ENCODE peak calls at places on chromosomes 7 and 10, in seven cellular contexts. R, F, L, N, G, C and Q are unnamed samples.

GRCh38 chr10:48944171-48944570 is 4.5 kb upstream of the LRRC18 start:
- DNase-seq in R (no peak), F (no peak), L (no peak), N (no peak), G (no peak), C (no peak), Q (no peak)

GRCh38 chr7:126001344-126001743 is 1071.7 kb upstream of the POT1 start:
- DNase-seq in R (no peak), F (no peak), L (no peak), N (no peak), G (no peak), C (no peak), Q (no peak)

GRCh38 chr10:70461397-70462348 is 16.9 kb upstream of the PALD1 start:
- DNase-seq in R (peak), F (peak), L (peak), N (peak), G (peak), C (peak), Q (peak)

GRCh38 chr7:46494026-46494425 is 573.0 kb upstream of the IGFBP3 start:
- DNase-seq in R (no peak), F (no peak), L (peak), N (peak), G (no peak), C (peak), Q (no peak)

GRCh38 chr7:22675917-22676343 is 51.1 kb upstream of the IL6 start:
- DNase-seq in R (no peak), F (no peak), L (peak), N (peak), G (no peak), C (no peak), Q (no peak)

GRCh38 chr7:17139081-17139480 is 159.4 kb upstream of the AHR start:
- DNase-seq in R (no peak), F (no peak), L (no peak), N (no peak), G (no peak), C (peak), Q (no peak)

GRCh38 chr7:131563918-131564317 is 7.5 kb upstream of the PODXL start:
- DNase-seq in R (no peak), F (no peak), L (no peak), N (no peak), G (no peak), C (no peak), Q (no peak)

GRCh38 chr7:91397612-91398011 is 133.4 kb downstream of the FZD1 start:
- DNase-seq in R (no peak), F (no peak), L (no peak), N (no peak), G (no peak), C (no peak), Q (no peak)

GRCh38 chr7:4268040-4268965 is 413.8 kb upstream of the FOXK1 start:
- DNase-seq in R (no peak), F (no peak), L (no peak), N (no peak), G (no peak), C (peak), Q (no peak)

GRCh38 chr10:75402486-75403143 is 1.1 kb upstream of the ZNF503 start:
- DNase-seq in R (peak), F (no peak), L (peak), N (no peak), G (peak), C (peak), Q (peak)

GRCh38 chr10:1010703-1011102 is 15.0 kb downstream of the IDI2 start:
- DNase-seq in R (peak), F (no peak), L (no peak), N (no peak), G (no peak), C (no peak), Q (no peak)

GRCh38 chr7:7554021-7554432 is 12.7 kb upstream of the MIOS start:
- DNase-seq in R (no peak), F (no peak), L (no peak), N (peak), G (no peak), C (peak), Q (no peak)

GRCh38 chr7:369981-370621 is 80.1 kb downstream of the FOXL3 start:
- DNase-seq in R (peak), F (no peak), L (peak), N (no peak), G (peak), C (no peak), Q (no peak)

GRCh38 chr10:83991986-83992753 is 147.1 kb upstream of the GHITM start:
- DNase-seq in R (peak), F (no peak), L (peak), N (no peak), G (peak), C (no peak), Q (no peak)

GRCh38 chr7:8436965-8437364 is 3.6 kb downstream of the NXPH1 start:
- DNase-seq in R (peak), F (no peak), L (peak), N (no peak), G (peak), C (peak), Q (no peak)

GRCh38 chr10:97759157-97759980 is 12.4 kb downstream of the SFRP5 start:
- DNase-seq in R (peak), F (peak), L (peak), N (peak), G (peak), C (peak), Q (peak)

GRCh38 chr7:99997545-99998137 is 17.8 kb upstream of the ZKSCAN1 start:
- DNase-seq in R (peak), F (no peak), L (peak), N (no peak), G (peak), C (no peak), Q (peak)

GRCh38 chr10:71271626-71272025 is 47.4 kb upstream of the SLC29A3 start:
- DNase-seq in R (no peak), F (no peak), L (no peak), N (no peak), G (no peak), C (no peak), Q (no peak)

GRCh38 chr7:28802450-28802849 is 155.7 kb downstream of the TRIL start:
- DNase-seq in R (no peak), F (no peak), L (no peak), N (no peak), G (no peak), C (no peak), Q (no peak)

GRCh38 chr10:637771-638195 is 51.7 kb downstream of the DIP2C start:
- DNase-seq in R (no peak), F (no peak), L (no peak), N (no peak), G (no peak), C (no peak), Q (no peak)

GRCh38 chr7:95553939-95554338 is 42.4 kb downstream of the PDK4 start:
- DNase-seq in R (no peak), F (no peak), L (no peak), N (no peak), G (no peak), C (no peak), Q (no peak)

GRCh38 chr10:114782666-114783065 is 38.9 kb upstream of the FHIP2A start:
- DNase-seq in R (no peak), F (no peak), L (no peak), N (no peak), G (no peak), C (no peak), Q (no peak)

GRCh38 chr7:149688836-149689590 is 84.4 kb downstream of the ZNF467 start:
- DNase-seq in R (no peak), F (no peak), L (no peak), N (no peak), G (no peak), C (no peak), Q (no peak)

DNA sequence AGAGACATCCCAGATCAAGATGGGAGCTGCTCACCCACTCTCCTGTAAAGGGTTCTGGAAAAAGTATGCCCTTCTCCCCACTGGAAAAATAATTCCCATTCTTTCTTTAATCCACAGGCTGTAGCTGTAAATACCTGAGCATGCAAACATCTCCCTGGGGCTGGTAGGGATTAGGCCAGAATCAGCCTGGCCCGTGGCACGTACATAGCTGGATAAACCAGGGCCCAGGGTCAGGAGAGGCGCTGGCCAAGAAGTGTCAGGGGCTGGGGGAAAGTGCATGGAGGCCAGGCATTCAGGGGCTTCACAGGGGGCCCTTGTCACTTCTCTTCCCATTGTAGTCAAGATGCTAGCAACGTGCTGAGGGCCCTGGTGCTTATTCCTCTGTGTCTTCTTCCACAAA is 30.7 kb upstream of the AQP1 start:
- DNase-seq in R (peak), F (no peak), L (no peak), N (no peak), G (no peak), C (no peak), Q (no peak)
- H3K27ac ChIP-seq in R (no peak), F (no peak), L (peak), N (no peak), G (no peak), C (no peak), Q (no peak)

DNA sequence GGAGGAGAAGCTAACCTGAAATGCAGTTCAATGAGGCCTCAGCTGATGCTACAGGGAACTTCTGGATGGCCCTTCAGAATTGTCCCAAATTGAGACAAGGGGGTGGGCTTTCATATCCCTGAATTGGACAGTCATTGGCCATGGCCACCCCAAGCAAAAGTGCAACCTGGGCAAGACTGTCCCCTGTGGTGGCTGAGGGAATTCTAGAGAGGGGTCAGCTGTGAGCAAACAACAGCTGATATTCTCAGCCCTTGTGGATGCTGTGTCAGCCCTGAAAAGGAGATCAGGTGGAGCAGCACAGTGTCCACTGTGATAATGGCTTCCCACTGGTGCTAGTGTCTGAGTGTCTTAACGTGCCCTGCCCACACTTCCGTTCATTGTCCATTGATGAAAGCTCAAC is 76.6 kb downstream of the SLC16A9 start:
- DNase-seq in R (peak), F (no peak), L (no peak), N (no peak), G (no peak), C (no peak), Q (no peak)
- TF ChIP-seq CTCF in R (peak), F (no peak), L (no peak), N (peak), G (no peak), C (peak), Q (no peak)

GRCh38 chr10:95505641-95506040 is 55.5 kb downstream of the SORBS1 start:
- DNase-seq in R (no peak), F (no peak), L (no peak), N (no peak), G (no peak), C (no peak), Q (no peak)
- H3K27ac ChIP-seq in R (no peak), F (peak), L (no peak), N (no peak), G (no peak), C (no peak), Q (no peak)

GRCh38 chr7:158647475-158647792 is 57.2 kb downstream of the NCAPG2 start:
- DNase-seq in R (no peak), F (no peak), L (no peak), N (no peak), G (no peak), C (no peak), Q (no peak)

GRCh38 chr7:158648787-158649186 is 55.8 kb downstream of the NCAPG2 start:
- DNase-seq in R (no peak), F (no peak), L (no peak), N (no peak), G (no peak), C (peak), Q (no peak)

GRCh38 chr7:158645842-158646241 is 58.2 kb upstream of the PTPRN2 start:
- DNase-seq in R (no peak), F (no peak), L (no peak), N (no peak), G (no peak), C (peak), Q (no peak)

GRCh38 chr7:158648168-158648567 is 56.4 kb downstream of the NCAPG2 start:
- DNase-seq in R (no peak), F (no peak), L (no peak), N (no peak), G (no peak), C (no peak), Q (no peak)

DNA sequence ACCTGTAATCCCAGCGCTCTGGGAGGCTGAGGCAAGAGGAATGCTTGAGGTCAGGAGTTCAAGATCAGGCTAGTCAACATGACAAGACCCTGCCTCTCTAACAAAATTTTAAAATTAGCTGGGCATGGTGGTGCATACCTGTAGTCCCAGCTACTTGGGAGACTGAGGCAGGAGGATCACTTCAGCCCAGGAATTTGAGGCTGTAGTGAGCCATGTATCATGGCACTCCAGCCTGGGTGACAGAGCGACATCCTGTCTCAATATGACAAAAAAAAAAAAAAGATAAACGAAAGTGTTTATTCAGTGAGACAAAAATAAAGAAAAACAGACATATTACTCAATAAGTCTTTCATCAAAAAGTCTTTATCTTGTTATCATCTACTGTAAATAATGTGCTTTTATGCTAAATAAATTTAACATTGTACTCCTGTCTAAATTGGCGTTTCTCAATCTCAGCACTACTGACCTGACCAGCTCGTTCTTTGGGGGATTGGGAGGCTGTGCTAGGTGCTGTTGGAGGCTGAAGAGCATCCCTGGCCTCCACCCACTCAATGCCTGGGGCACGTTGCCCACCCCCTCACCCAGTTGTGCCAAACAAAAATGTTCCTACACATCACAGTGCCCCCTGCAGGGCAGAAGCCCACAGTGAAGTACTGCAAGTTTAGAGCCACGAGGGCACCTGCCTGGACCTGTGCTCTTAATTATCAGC is 57.7 kb downstream of the NCAPG2 start:
- DNase-seq in R (peak), F (peak), L (no peak), N (no peak), G (no peak), C (peak), Q (no peak)
- TF ChIP-seq CTCF in R (peak), F (peak), L (peak), N (peak), G (peak), C (peak), Q (peak)

DNA sequence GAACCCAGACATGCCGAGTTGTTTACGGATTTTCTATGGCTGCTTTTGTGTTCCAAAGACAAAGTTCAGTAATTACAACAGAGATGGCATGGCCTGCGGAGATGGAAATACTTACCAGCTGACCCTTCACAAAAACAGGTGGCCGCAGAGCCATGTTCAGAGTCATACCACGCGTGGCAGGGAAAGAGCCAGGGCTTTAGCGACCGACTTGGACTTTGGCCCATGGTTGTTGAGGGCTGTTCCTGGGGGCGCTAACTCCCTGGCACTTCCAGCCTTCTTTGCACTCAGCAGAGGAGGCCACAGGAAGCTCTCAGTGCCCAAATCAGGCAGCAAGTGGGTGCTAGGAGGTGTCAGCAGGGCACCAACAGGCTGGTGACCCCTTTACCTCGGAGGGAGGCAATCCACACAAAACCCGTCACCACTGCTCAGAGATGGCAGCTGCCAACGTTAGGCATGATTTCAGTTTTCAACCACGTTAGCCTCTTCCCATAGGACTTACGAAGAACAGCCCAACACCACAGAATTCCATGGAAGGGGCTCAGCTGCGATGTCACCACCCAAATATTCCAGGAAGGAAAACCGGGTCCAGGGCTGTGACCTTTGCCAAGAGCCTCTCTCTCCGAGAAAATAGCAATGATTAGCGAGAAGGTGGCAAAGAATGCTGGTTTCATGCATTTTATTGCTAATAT is 21.4 kb upstream of the CNPY1 start:
- DNase-seq in R (no peak), F (no peak), L (no peak), N (no peak), G (no peak), C (no peak), Q (no peak)
- H3K27ac ChIP-seq in R (no peak), F (no peak), L (no peak), N (no peak), G (no peak), C (no peak), Q (no peak)

DNA sequence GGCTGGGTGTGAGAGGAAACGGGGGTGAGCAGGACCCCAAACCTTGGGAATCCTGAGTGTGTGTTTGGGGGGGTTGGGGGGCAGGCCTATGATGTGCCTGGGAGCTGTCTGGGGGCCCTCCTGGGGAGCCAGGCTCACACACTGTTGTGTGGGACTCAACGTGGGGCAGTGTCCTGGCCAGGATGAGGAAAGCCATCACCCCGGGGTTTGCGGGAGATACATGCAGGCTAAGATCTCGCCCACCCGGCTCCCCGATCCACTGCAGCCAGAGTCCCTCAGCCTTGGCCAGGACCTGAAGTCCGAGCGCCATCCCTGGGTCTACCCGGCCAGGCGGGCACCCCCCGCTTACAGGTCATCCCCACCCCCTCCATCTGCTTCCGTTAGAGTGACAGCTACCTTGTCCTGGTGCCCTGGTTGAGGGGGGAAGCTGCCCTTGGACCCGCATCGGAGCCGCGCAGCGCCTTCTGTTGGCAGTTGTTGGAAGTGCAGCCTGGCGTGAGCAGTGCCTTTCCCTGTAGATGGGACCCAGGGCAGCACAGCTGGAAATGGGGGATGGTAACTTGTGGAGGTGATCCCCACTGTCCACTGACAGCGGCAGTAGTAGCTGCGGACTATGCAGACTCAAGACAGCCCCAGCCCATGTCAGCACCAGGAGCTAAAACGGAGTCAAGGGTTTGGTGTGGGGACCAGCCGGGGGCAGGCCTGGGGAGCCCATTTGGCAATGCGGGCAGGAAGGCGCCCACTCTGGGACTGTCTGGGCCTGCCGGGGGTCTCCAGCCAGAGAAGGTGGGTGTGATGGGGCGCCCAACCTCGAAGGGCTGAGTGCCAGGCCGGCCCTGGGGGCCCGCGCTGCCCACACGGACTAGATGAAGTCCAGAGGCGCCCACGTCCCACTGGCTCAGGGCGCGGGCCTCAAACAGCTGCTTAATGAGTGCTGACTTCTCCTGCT is 885.6 kb upstream of the ZNF722 start:
- DNase-seq in R (no peak), F (no peak), L (no peak), N (no peak), G (no peak), C (no peak), Q (no peak)
- TF ChIP-seq CTCF in R (no peak), F (no peak), L (no peak), N (peak), G (no peak), C (no peak), Q (no peak)

GRCh38 chr7:108178393-108178792 is 48.2 kb upstream of the LAMB4 start:
- DNase-seq in R (no peak), F (no peak), L (no peak), N (no peak), G (peak), C (no peak), Q (no peak)

DNA sequence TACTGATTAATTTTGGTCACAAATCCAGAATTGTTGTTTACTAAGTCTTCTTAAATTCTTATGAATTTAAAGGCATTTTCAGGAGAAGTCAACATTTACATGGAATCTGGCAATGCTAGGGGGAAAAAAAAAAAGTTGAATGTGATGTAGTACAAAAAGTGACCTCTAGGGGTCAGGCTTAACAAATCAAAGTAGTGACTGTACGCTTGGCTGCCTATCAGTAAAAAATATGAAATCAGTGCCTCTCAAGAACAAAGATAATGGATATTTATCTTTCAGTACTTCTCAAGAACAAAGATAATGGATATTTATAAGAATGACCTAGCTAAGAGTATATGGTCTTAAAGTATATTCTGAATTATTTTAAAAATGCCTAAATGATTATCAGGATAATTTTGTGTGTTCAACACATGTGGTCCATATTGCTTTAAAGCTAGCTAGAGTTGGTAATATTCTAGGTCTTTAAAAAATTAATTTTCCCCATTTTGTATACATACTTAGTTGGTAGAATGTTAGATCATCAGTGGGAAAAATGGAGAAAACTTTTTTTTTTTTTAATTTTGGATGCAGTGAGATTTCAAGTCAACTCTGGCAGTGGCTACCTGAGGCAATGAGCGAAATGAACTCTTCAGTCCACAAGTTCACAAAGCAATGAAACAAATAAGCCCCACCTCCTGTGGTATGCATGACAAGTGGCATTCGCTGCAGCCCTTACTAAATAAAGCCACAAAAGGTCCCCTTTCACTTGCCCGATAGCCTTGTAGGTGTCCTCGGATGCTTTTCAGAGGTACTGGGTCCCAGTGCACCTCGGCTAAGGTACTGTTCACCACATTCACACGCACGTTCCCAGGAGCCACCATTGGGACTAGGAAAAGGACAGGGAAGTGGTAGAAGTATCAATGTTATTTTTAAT is 51.2 kb upstream of the LAMB4 start:
- DNase-seq in R (peak), F (peak), L (peak), N (peak), G (no peak), C (peak), Q (no peak)
- H3K27ac ChIP-seq in R (no peak), F (no peak), L (no peak), N (no peak), G (no peak), C (no peak), Q (no peak)